ENCODE peak calls at places on chromosomes 11 and 22, in eight cellular contexts. F is A549, M is endothelial cell of umbilical vein, U is body of pancreas, J is GM12878, O is right lobe of liver, Z is suprapubic skin, Q is IMR-90. P is an unnamed sample.

GRCh38 chr11:6526411-6527135 is 29.5 kb downstream of the DNHD1 start:
- DNase-seq in M (no peak), Z (no peak), U (no peak), J (peak), F (no peak), Q (no peak), O (no peak), P (no peak)

GRCh38 chr11:68010058-68011041 is at the start of gene ALDH3B1:
- DNase-seq in F (peak), O (peak), Z (peak), U (peak), Q (peak), J (no peak), M (peak), P (peak)

GRCh38 chr11:11171854-11172253 is 181.2 kb downstream of the CSNK2A3 start:
- DNase-seq in U (no peak), F (no peak), Q (no peak), O (no peak), J (peak), Z (no peak), M (no peak), P (no peak)

GRCh38 chr11:575324-575995 is 810 bp upstream of the PHRF1 start:
- DNase-seq in O (no peak), U (no peak), M (peak), Z (no peak), F (no peak), J (no peak), Q (no peak), P (peak)

GRCh38 chr11:107695446-107695845 is 16.4 kb downstream of the SLN start:
- DNase-seq in F (no peak), Z (no peak), O (no peak), Q (peak), M (no peak), J (no peak), U (no peak), P (no peak)

GRCh38 chr11:17581036-17581731 is 34.1 kb downstream of the OTOG start:
- DNase-seq in Q (no peak), J (no peak), M (no peak), U (no peak), Z (peak), F (no peak), O (peak), P (peak)

GRCh38 chr22:44550666-44551491 is 52.8 kb upstream of the RTL6 start:
- DNase-seq in Z (peak), J (peak), Q (peak), O (peak), U (peak), F (peak), M (peak), P (peak)

GRCh38 chr11:877565-877964 is 33.0 kb downstream of the CHID1 start:
- DNase-seq in Z (no peak), J (no peak), M (no peak), U (no peak), F (peak), O (peak), Q (no peak), P (no peak)

GRCh38 chr22:33697640-33698039 is 222.6 kb downstream of the LARGE1 start:
- DNase-seq in Q (peak), F (no peak), O (no peak), M (no peak), U (no peak), Z (no peak), J (no peak), P (no peak)

GRCh38 chr22:20999350-21000214 is 2.3 kb downstream of the THAP7 start:
- DNase-seq in U (no peak), O (no peak), M (no peak), Q (no peak), Z (no peak), F (no peak), J (no peak), P (no peak)
- H3K4me3 ChIP-seq in U (no peak), O (no peak), M (no peak), Q (no peak), Z (peak), F (no peak), J (no peak), P (no peak)

GRCh38 chr11:123640677-123641494 is 13.5 kb downstream of the SCN3B start:
- DNase-seq in U (peak), O (no peak), M (peak), Z (no peak), Q (peak), J (no peak), F (peak), P (no peak)
- TF ChIP-seq POLR2A in U (no peak), O (no peak), M (no peak), Z (no peak), Q (no peak), J (no peak), F (no peak), P (no peak)

GRCh38 chr11:28569099-28569498 is 460.9 kb downstream of the METTL15 start:
- DNase-seq in M (no peak), O (no peak), Z (no peak), J (no peak), U (no peak), Q (no peak), F (no peak), P (no peak)

GRCh38 chr11:28566643-28567042 is 458.5 kb downstream of the METTL15 start:
- DNase-seq in Q (peak), Z (no peak), F (peak), J (no peak), U (peak), O (no peak), M (peak), P (peak)
- H3K4me3 ChIP-seq in Q (peak), Z (no peak), F (peak), J (no peak), U (no peak), O (no peak), M (no peak), P (no peak)

DNA sequence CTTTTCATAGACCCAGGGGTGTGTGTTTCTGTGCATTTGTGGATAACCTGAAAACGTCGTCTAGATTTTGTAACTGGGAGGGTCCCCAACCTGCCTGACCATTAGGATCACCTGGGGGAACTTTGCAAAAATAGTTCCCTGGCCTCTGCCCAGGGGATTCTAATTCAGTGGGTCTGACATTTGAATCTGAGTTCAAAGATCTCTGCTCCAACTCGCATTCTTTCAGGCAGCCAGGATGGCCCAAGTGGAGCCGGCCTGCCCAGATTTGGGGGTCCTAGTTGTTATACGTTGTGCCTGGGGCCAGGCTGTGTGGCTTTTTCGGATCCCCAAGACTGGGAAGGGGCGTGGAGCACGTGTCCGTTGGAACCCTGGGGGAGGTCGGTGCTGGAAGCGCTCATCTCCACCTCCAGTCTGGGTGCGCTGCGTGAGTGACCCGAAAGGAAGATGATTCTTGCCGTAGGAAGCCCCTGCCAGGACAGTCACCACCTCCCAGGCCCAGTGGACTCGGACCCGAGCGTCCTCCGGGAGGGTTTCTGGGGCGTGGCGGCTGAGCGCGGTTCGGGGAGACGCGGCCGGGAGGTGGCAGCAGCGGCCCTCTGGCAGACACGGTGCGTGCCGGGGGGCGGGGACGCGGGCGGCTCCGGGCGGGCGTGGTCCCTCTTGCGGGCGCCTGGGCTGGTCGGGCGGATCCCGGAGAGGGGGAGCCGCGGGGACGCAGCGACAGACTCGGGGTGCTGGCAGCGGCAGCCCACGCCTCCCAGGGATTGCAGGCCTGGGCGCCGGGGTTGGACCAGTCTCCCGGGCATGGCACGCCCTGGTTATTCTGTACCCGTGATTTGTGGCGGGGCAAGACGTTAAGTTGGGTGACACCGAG is 29.2 kb upstream of the PLET1 start:
- DNase-seq in O (peak), J (no peak), Q (peak), M (peak), Z (peak), U (peak), F (peak), P (peak)
- TF ChIP-seq POLR2A in O (peak), J (no peak), Q (no peak), M (no peak), Z (no peak), U (no peak), F (no peak), P (no peak)

DNA sequence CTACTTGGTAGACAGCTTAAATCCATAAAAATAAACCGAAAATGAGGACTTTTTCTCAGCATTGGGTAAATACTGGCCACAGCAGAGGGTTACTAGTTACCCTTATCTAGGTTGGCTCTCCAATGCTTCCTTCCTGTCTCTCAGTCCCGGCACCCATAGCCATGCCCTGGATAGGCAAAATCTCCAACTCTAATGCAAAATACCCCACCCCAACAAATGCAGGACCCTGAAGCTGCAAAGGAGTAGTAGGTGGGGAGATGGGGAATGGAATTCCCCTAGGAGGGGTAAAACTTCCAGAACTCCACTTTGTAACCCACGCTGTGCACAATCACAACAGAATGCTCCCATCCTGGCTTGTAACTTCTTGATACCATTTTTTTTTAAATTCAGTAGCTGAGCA is 2.9 kb downstream of the PAX6 start:
- DNase-seq in M (no peak), J (no peak), O (no peak), Q (no peak), Z (no peak), U (no peak), F (no peak), P (no peak)
- H3K4me3 ChIP-seq in M (no peak), J (no peak), O (no peak), Q (no peak), Z (no peak), U (no peak), F (no peak), P (no peak)

DNA sequence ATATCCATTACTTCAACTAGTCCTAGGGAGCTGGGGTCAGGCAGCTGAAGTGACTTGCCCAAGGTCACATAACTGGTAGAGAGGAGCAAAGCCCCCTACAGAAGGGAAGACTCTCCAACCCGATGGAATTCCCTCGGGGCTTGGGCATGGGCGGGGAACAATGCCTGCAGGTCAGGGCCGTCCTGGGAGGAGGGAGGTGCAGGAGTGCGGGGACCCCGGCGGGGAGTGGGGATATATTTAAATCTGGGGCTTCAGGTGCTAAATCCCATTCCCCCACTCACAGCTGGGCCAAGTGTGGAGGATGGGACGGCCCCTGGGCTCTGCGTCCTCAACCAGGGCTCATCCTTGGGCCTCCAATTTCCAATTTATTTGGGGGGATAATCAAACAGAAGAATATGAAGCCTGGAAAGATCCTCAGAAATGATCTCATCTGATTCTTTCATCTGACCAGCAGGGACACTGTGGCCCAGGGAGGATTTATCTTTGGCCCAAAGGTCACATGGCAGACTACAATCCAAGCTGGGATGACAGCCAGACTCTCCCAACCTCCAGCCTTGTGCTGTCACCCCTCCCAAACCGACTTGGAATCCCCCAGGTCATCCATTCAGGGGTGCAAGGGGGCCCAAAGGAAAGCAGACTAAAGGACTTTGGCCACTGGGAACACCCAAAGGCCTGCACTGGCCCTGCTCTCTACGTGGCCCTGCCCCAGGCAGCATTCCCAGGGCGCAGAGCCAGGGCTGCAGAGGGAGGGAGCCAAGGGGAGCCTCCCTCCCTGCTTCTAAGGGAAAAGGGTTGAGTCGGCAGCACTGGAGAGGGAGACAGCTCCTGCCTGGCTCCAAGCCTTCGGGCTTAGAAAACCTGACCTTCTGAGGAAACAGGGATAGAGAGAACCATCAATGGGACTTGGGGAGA is 8.7 kb upstream of the C1QTNF6 start:
- DNase-seq in Q (peak), M (peak), J (no peak), O (peak), U (peak), Z (peak), F (peak), P (peak)
- TF ChIP-seq POLR2A in Q (no peak), M (no peak), J (no peak), O (no peak), U (no peak), Z (no peak), F (no peak), P (no peak)

GRCh38 chr22:27778299-27779090 is 23.1 kb downstream of the MN1 start:
- DNase-seq in M (no peak), U (no peak), Z (no peak), F (no peak), Q (no peak), O (no peak), J (no peak), P (no peak)
- H3K4me3 ChIP-seq in M (no peak), U (no peak), Z (no peak), F (no peak), Q (no peak), O (no peak), J (no peak), P (no peak)

DNA sequence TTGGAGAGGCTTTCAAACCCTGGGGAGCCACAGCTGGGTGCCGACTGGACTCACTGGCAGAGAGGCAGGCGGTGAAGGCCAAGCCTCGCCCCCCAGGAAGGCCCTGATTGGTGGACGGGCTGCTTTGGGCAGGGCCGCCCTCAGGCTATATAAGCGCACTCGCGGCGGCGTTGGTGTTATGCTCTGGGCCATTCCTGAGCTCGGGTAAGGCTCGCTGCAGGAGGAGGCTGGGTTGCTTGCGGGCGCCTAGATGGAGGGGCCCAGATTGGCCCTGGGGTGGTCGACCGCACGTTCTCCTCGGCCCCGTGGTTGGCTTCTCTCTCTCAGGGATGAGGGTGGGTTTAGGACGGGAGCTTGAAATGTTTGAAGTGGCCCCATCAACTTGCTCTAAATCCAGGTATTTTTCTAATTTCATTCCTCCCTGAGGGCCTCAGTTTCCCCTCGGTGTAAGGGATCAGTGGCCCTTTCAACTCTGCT is at the start of gene SPDYC:
- DNase-seq in F (no peak), J (no peak), U (no peak), M (no peak), Q (no peak), Z (no peak), O (no peak), P (no peak)
- TF ChIP-seq POLR2A in F (no peak), J (no peak), U (no peak), M (no peak), Q (no peak), Z (no peak), O (no peak), P (no peak)

GRCh38 chr11:73077454-73077853 is 64.7 kb downstream of the FCHSD2 start:
- DNase-seq in J (no peak), M (no peak), O (no peak), Q (peak), F (no peak), U (no peak), Z (no peak), P (no peak)

GRCh38 chr11:73072935-73073481 is 69.1 kb downstream of the FCHSD2 start:
- DNase-seq in F (peak), M (peak), J (peak), Z (no peak), O (no peak), U (no peak), Q (peak), P (no peak)

GRCh38 chr11:73078631-73079030 is 63.5 kb downstream of the FCHSD2 start:
- DNase-seq in U (no peak), Q (no peak), Z (no peak), F (no peak), O (no peak), J (no peak), M (no peak), P (no peak)
- H3K4me3 ChIP-seq in U (no peak), Q (no peak), Z (no peak), F (no peak), O (no peak), J (no peak), M (no peak), P (no peak)